ENCODE peak calls at places on chromosomes 11 and 22, in ten cellular contexts. K is naive thymus-derived CD8-positive, alpha-beta T cell; X is uterus; Y is NCI-H2107; C is IMR-90; P is GM13976; O is Peyer's patch; T is KG1; N is CD8-positive, alpha-beta memory T cell; M is C1 segment of cervical spinal cord. Q is an unnamed sample.

GRCh38 chr22:17938484-17938924 is 85.9 kb downstream of the MICAL3 start:
- DNase-seq in Y (no peak), K (no peak), O (no peak), T (no peak), C (peak), M (no peak), P (no peak), X (peak), N (no peak), Q (no peak)

GRCh38 chr11:95849087-95849825 is 59.0 kb downstream of the CEP57 start:
- DNase-seq in K (no peak), T (peak), M (no peak), N (no peak), Y (no peak), X (peak), C (peak), P (peak), O (no peak), Q (no peak)

GRCh38 chr11:66860449-66860831 is 3.6 kb downstream of the LRFN4 start:
- DNase-seq in C (no peak), K (no peak), X (no peak), Y (no peak), M (no peak), N (no peak), O (no peak), T (no peak), P (no peak), Q (no peak)

GRCh38 chr11:128052912-128053641 is 534.3 kb downstream of the ETS1 start:
- DNase-seq in K (no peak), T (no peak), X (no peak), C (peak), Y (no peak), M (no peak), O (no peak), N (peak), P (no peak), Q (no peak)

GRCh38 chr11:112310414-112310813 is 49.8 kb upstream of the PLET1 start:
- DNase-seq in T (no peak), P (no peak), X (no peak), M (no peak), N (no peak), K (no peak), C (peak), O (no peak), Y (no peak), Q (no peak)

GRCh38 chr22:46421272-46421671 is 85.8 kb downstream of the TRMU start:
- DNase-seq in N (no peak), X (no peak), C (no peak), O (no peak), M (no peak), K (no peak), T (no peak), Y (no peak), P (peak), Q (no peak)

GRCh38 chr11:18956630-18957029 is 17.4 kb upstream of the MRGPRX1 start:
- DNase-seq in N (no peak), P (no peak), M (no peak), T (no peak), K (no peak), X (no peak), Y (no peak), O (no peak), C (no peak), Q (no peak)

GRCh38 chr22:36588285-36588684 is 59.3 kb upstream of the EIF3D start:
- DNase-seq in Y (no peak), P (no peak), C (no peak), X (no peak), K (no peak), O (no peak), M (no peak), T (no peak), N (no peak), Q (no peak)

GRCh38 chr11:119706029-119706428 is 23.0 kb downstream of the NECTIN1 start:
- DNase-seq in Y (no peak), O (no peak), X (no peak), C (no peak), T (no peak), P (no peak), K (no peak), M (no peak), N (no peak), Q (no peak)

GRCh38 chr11:117219001-117219400 is 12.9 kb downstream of the PCSK7 start:
- DNase-seq in M (no peak), T (no peak), O (no peak), P (no peak), N (no peak), Y (no peak), C (no peak), K (no peak), X (peak), Q (no peak)

GRCh38 chr11:8199676-8200075 is 30.9 kb upstream of the RIC3 start:
- DNase-seq in N (no peak), K (no peak), M (no peak), X (no peak), O (no peak), P (no peak), Y (no peak), T (no peak), C (no peak), Q (no peak)